ENCODE peak calls at places on chromosome 11, in five cellular contexts. A is thoracic aorta, S is NCI-H524, E is NB4, T is epithelial cell of esophagus. F is an unnamed sample.

GRCh38 chr11:119520966-119521365 is 98.0 kb upstream of the THY1 start:
- DNase-seq in A (no peak), S (no peak), E (no peak), T (no peak), F (no peak)

GRCh38 chr11:64526795-64527194 is 64.2 kb upstream of the SLC22A12 start:
- DNase-seq in A (no peak), S (no peak), E (no peak), T (no peak), F (no peak)

GRCh38 chr11:31808721-31809542 is 2.2 kb downstream of the PAX6 start:
- DNase-seq in A (no peak), S (no peak), E (no peak), T (no peak), F (no peak)

GRCh38 chr11:18264677-18265542 is 1.2 kb upstream of the SAA1 start:
- DNase-seq in A (no peak), S (no peak), E (no peak), T (no peak), F (no peak)

GRCh38 chr11:124536520-124536919 is 6.9 kb downstream of the OR8B12 start:
- DNase-seq in A (no peak), S (no peak), E (peak; percentile 95), T (peak; percentile 55), F (no peak)

GRCh38 chr11:110087820-110088534 is 5.2 kb upstream of the ZC3H12C start:
- DNase-seq in A (no peak), S (no peak), E (no peak), T (no peak), F (no peak)

GRCh38 chr11:124759268-124760204 is 2.6 kb downstream of the ESAM start:
- DNase-seq in A (no peak), S (no peak), E (no peak), T (no peak), F (no peak)

GRCh38 chr11:723120-723883 is 17.3 kb downstream of the EPS8L2 start:
- DNase-seq in A (no peak), S (peak; percentile 23), E (peak; percentile 72), T (peak; percentile 53), F (peak; percentile 50)

GRCh38 chr11:117519170-117519569 is 191.5 kb downstream of the CEP164 start:
- DNase-seq in A (no peak), S (no peak), E (peak; percentile 18), T (no peak), F (no peak)

GRCh38 chr11:113345978-113346377 is 31.6 kb downstream of the TTC12 start:
- DNase-seq in A (no peak), S (no peak), E (no peak), T (peak; percentile 99), F (no peak)

GRCh38 chr11:109695696-109696095 is 273.7 kb downstream of the C11orf87 start:
- DNase-seq in A (no peak), S (no peak), E (no peak), T (peak; percentile 87), F (no peak)

GRCh38 chr11:72061739-72062396 is 18.5 kb downstream of the NUMA1 start:
- DNase-seq in A (no peak), S (no peak), E (no peak), T (no peak), F (no peak)

GRCh38 chr11:75802022-75802912 is 12.7 kb upstream of the UVRAG start:
- DNase-seq in A (no peak), S (no peak), E (no peak), T (no peak), F (no peak)

GRCh38 chr11:70230840-70231710 is 28.0 kb downstream of the FADD start:
- DNase-seq in A (no peak), S (no peak), E (no peak), T (no peak), F (no peak)

GRCh38 chr11:65558002-65558784 is at the start of gene LTBP3:
- DNase-seq in A (peak; percentile 40), S (no peak), E (peak; percentile 69), T (no peak), F (peak; percentile 82)

GRCh38 chr11:26551186-26551801 is 20.8 kb downstream of the MUC15 start:
- DNase-seq in A (no peak), S (no peak), E (no peak), T (no peak), F (no peak)

F was measured in right lobe of liver.